ENCODE peak calls at places on chromosomes 16 and 17, in five cellular contexts. D, W, A, J and K are unnamed samples.

GRCh38 chr17:45313419-45313771 is 3.4 kb downstream of the MAP3K14 start:
- DNase-seq in D (no peak), W (no peak), A (no peak), J (no peak), K (no peak)

GRCh38 chr16:56932588-56933265 is 785 bp downstream of the HERPUD1 start:
- DNase-seq in D (peak), W (peak), A (no peak), J (peak), K (peak)

GRCh38 chr16:50474138-50474537 is 74.1 kb upstream of the NKD1 start:
- DNase-seq in D (no peak), W (no peak), A (no peak), J (no peak), K (no peak)

GRCh38 chr16:9122969-9123368 is 31.5 kb downstream of the HAPSTR1 start:
- DNase-seq in D (no peak), W (no peak), A (no peak), J (no peak), K (no peak)

GRCh38 chr17:8056232-8056975 is 17.5 kb downstream of the ALOX15B start:
- DNase-seq in D (peak), W (peak), A (no peak), J (no peak), K (no peak)

GRCh38 chr17:12985431-12986285 is 32.2 kb downstream of the ELAC2 start:
- DNase-seq in D (peak), W (no peak), A (no peak), J (no peak), K (no peak)

GRCh38 chr16:50711862-50712567 is 18.6 kb downstream of the NOD2 start:
- DNase-seq in D (peak), W (no peak), A (no peak), J (no peak), K (peak)

GRCh38 chr17:39981207-39982068 is 831 bp downstream of the PSMD3 start:
- DNase-seq in D (no peak), W (no peak), A (no peak), J (no peak), K (no peak)

GRCh38 chr16:83899272-83899897 is 470 bp downstream of the MLYCD start:
- DNase-seq in D (peak), W (peak), A (no peak), J (peak), K (peak)

GRCh38 chr17:62782730-62783260 is 25.3 kb downstream of the MARCHF10 start:
- DNase-seq in D (no peak), W (no peak), A (no peak), J (no peak), K (no peak)

GRCh38 chr17:72901657-72902056 is 190.8 kb downstream of the SLC39A11 start:
- DNase-seq in D (no peak), W (no peak), A (no peak), J (no peak), K (no peak)

GRCh38 chr17:77665833-77666232 is 292.7 kb upstream of the TNRC6C start:
- DNase-seq in D (no peak), W (no peak), A (no peak), J (no peak), K (no peak)

GRCh38 chr16:17258848-17259713 is 211.7 kb downstream of the XYLT1 start:
- DNase-seq in D (no peak), W (peak), A (no peak), J (peak), K (no peak)

GRCh38 chr17:44444735-44445105 is 55.3 kb upstream of the ITGA2B start:
- DNase-seq in D (no peak), W (no peak), A (peak), J (no peak), K (no peak)

GRCh38 chr16:70725024-70725911 is 39.4 kb upstream of the MTSS2 start:
- DNase-seq in D (no peak), W (peak), A (no peak), J (no peak), K (no peak)

GRCh38 chr17:57915980-57916757 is 39.0 kb downstream of the CUEDC1 start:
- DNase-seq in D (no peak), W (no peak), A (no peak), J (peak), K (peak)
- H3K27ac ChIP-seq in D (peak), W (peak), A (no peak), J (peak), K (no peak)

GRCh38 chr17:41974031-41974430 is 7.4 kb downstream of the CNP start:
- DNase-seq in D (no peak), W (no peak), A (no peak), J (no peak), K (no peak)

GRCh38 chr17:41974658-41975057 is 8.1 kb downstream of the CNP start:
- DNase-seq in D (no peak), W (no peak), A (no peak), J (no peak), K (no peak)

GRCh38 chr17:41973457-41973856 is 6.9 kb downstream of the CNP start:
- DNase-seq in D (no peak), W (no peak), A (no peak), J (no peak), K (peak)

GRCh38 chr17:41971721-41972523 is 5.3 kb downstream of the CNP start:
- DNase-seq in D (no peak), W (no peak), A (no peak), J (no peak), K (no peak)

DNA sequence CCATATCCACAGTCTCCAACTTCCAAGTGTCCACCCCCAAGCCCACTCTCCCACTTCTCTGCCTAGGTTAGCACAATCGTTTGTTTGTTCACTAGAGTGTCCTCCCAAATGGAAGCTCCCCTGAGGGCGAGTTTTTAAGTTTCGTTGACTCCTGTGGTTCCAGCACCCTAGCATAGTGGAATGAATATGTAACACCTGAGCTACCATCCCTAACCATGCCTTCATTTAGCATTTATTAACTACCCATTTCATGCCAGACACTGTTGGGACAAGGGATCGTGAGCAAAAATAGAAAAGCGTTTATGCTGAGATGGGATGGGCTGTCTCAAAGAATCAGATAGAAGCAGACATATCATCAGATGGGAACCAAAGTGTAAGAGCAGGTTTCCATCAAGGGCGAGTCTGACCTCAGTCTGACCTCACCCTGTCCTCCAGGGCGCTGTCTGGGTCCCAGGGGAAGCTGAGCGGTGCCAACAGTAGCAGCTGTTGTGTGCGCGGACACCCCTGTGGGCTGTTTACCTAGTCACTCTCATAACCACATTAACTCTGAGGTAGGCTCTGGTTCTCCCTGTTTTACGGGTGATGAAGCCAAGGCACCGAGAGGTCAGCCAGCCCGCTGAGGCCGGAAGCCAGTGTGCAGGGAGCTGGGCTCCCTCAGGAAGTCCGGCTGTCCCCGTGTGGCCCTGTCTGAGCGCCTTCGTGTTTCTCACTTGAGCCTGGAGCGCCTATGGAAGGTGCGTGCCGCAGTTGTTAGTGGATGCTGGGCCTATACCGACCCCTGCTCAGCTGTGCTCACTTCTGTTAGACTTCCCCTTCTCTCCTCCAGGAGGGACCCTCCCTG is 6.2 kb downstream of the CNP start:
- DNase-seq in D (peak), W (no peak), A (peak), J (no peak), K (peak)
- H3K27ac ChIP-seq in D (peak), W (no peak), A (peak), J (no peak), K (peak)

DNA sequence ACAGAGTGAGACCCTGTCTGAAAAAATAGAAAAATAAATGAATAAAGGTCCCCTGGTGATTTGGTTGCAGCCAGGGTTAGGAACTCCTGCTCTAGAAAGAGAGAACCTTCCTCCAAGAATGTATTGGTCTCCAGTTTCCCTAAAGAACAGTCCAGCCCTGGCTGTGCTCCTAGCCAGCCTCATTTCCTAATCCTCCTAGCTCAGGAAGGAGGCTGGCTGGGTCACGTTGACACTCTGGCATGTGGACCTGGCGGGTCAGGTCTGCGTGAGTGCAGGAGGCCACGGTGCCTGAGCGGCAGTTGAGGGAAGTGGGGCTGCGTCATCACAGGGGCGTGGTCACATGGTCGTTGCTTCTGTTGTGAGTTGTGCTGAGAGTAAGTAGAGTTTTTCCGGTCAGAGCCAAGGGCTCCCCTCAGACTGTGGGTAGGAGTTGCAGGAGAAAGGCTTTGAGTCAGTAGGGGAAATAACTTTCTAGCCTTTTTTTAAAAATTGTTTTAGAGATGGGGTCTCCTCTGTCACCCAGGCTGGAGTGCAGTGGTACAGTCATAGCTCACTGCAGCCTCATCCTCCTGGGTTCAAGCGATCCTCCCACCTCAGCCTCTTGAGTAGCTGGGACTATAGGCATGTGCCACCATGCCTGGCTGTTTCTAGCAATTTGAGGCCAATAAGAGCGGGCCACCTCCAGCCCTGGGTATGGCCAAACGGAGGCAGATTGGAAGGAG is 194.0 kb upstream of the CIBAR2 start:
- DNase-seq in D (peak), W (peak), A (peak), J (no peak), K (no peak)
- H3K27ac ChIP-seq in D (no peak), W (peak), A (no peak), J (no peak), K (no peak)

GRCh38 chr17:35141681-35142466 is at the start of gene NLE1:
- DNase-seq in D (peak), W (peak), A (peak), J (peak), K (peak)
- H3K27ac ChIP-seq in D (peak), W (peak), A (no peak), J (no peak), K (peak)